ENCODE peak calls at places on chromosomes 6 and 20, in five cellular contexts. W is testis; L is body of pancreas; Z is effector memory CD4-positive, alpha-beta T cell; I is psoas muscle. Q is an unnamed sample.

GRCh38 chr20:44142416-44142815 is 44.6 kb downstream of the JPH2 start:
- DNase-seq in W (no peak), L (no peak), Z (no peak), I (no peak), Q (no peak)

GRCh38 chr6:13288969-13289391 is 39.4 kb downstream of the TBC1D7 start:
- DNase-seq in W (no peak), L (no peak), Z (no peak), I (no peak), Q (no peak)

GRCh38 chr6:127561660-127562059 is 15.3 kb upstream of the C6orf58 start:
- DNase-seq in W (no peak), L (no peak), Z (no peak), I (no peak), Q (no peak)

GRCh38 chr20:48690888-48691287 is 136.9 kb downstream of the PREX1 start:
- DNase-seq in W (peak; percentile 52), L (no peak), Z (no peak), I (no peak), Q (no peak)

GRCh38 chr20:59958123-59958522 is at the start of gene CDH26:
- DNase-seq in W (no peak), L (no peak), Z (no peak), I (no peak), Q (no peak)

GRCh38 chr6:34468378-34468892 is 2.6 kb downstream of the PACSIN1 start:
- DNase-seq in W (no peak), L (no peak), Z (no peak), I (no peak), Q (no peak)

GRCh38 chr20:7180261-7181045 is 413.0 kb downstream of the BMP2 start:
- DNase-seq in W (no peak), L (no peak), Z (no peak), I (no peak), Q (no peak)

GRCh38 chr6:125868996-125869395 is 78.2 kb downstream of the NCOA7 start:
- DNase-seq in W (no peak), L (peak; percentile 64), Z (no peak), I (peak; percentile 61), Q (no peak)

GRCh38 chr6:1230689-1231605 is 81.0 kb upstream of the FOXQ1 start:
- DNase-seq in W (no peak), L (no peak), Z (no peak), I (no peak), Q (no peak)

GRCh38 chr20:45892049-45892816 is 1.1 kb downstream of the CTSA start:
- DNase-seq in W (peak; percentile 58), L (no peak), Z (no peak), I (no peak), Q (no peak)

GRCh38 chr6:70834520-70834919 is 122.3 kb downstream of the B3GAT2 start:
- DNase-seq in W (no peak), L (no peak), Z (no peak), I (no peak), Q (no peak)

GRCh38 chr6:91193446-91193845 is 606.6 kb upstream of the MAP3K7 start:
- DNase-seq in W (no peak), L (no peak), Z (no peak), I (no peak), Q (no peak)

GRCh38 chr6:161057103-161058091 is 65.8 kb downstream of the MAP3K4 start:
- DNase-seq in W (no peak), L (no peak), Z (no peak), I (no peak), Q (no peak)

GRCh38 chr6:509676-510075 is 118.1 kb downstream of the IRF4 start:
- DNase-seq in W (no peak), L (no peak), Z (no peak), I (no peak), Q (no peak)

GRCh38 chr20:32285621-32286334 is 8.3 kb downstream of the KIF3B start:
- DNase-seq in W (no peak), L (no peak), Z (no peak), I (no peak), Q (peak; percentile 38)

GRCh38 chr20:22312744-22313346 is 271.5 kb downstream of the FOXA2 start:
- DNase-seq in W (peak; percentile 58), L (peak; percentile 43), Z (no peak), I (no peak), Q (no peak)

GRCh38 chr6:32785781-32786533 is 22.6 kb upstream of the HLA-DQB2 start:
- DNase-seq in W (peak; percentile 61), L (no peak), Z (no peak), I (no peak), Q (peak; percentile 30)

GRCh38 chr6:132504757-132505156 is 8.2 kb downstream of the STX7 start:
- DNase-seq in W (no peak), L (no peak), Z (no peak), I (no peak), Q (no peak)

GRCh38 chr20:11675920-11676617 is 241.6 kb upstream of the BTBD3 start:
- DNase-seq in W (no peak), L (no peak), Z (no peak), I (no peak), Q (no peak)

GRCh38 chr6:143451531-143451930 is 926 bp downstream of the PEX3 start:
- DNase-seq in W (no peak), L (no peak), Z (no peak), I (no peak), Q (no peak)

DNA sequence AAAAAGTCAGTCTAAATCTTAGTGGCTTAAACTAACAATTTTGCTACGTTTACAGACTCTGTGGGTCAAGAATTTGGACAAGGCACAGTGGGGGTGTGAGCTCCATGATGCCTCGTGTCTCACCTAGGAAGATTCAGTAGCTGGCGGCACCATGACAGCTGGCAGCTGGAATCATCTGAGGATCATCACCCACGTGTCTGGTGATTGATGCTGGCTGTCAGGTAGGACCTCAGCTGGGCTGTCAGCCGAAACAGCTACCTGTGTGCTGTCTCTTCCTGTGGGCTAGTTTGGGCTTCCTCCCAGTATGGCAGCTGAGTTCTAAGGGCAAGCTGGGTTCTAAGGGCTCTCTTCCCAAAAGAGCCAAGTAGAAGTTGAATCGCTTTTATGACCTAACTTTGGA is 26.4 kb upstream of the DLGAP4 start:
- DNase-seq in W (no peak), L (no peak), Z (no peak), I (peak; percentile 9), Q (no peak)
- H3K27me3 ChIP-seq in W (no peaks in the 10 kb centered on the region), L (no peaks in the 10 kb centered on the region), Z (no peaks in the 10 kb centered on the region), I (no peaks in the 10 kb centered on the region), Q (no peaks in the 10 kb centered on the region)

DNA sequence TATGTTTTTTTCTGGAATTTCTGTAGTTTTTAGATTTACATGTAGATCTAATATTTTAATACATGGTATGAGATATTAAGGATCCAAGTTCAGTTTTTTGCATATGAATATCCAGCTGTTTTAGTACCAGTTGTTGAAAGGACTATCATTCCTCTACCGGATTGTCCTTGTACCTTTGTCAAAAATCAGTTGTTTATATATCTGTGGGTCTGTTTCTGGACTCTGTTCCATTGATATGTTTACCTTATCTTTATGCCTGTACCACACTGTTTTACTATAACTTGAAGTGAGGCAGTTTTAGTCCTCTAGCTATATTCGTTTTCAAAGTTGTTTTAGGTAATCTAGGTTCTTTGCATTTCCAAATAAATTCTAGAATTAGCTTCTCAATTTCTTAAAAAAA is 47.7 kb downstream of the CBFA2T2 start:
- DNase-seq in W (no peak), L (no peak), Z (no peak), I (no peak), Q (no peak)
- H3K27me3 ChIP-seq in W (no peaks in the 10 kb centered on the region), L (no peaks in the 10 kb centered on the region), Z (no peaks in the 10 kb centered on the region), I (no peaks in the 10 kb centered on the region), Q (no peaks in the 10 kb centered on the region)

GRCh38 chr6:107740496-107741190 is 83.5 kb downstream of the SCML4 start:
- DNase-seq in W (no peak), L (no peak), Z (no peak), I (no peak), Q (no peak)

GRCh38 chr6:107735906-107736635 is 88.0 kb downstream of the SCML4 start:
- DNase-seq in W (no peak), L (no peak), Z (no peak), I (no peak), Q (peak; percentile 28)

GRCh38 chr6:107737397-107737793 is 86.7 kb downstream of the SCML4 start:
- DNase-seq in W (no peak), L (no peak), Z (no peak), I (no peak), Q (no peak)

GRCh38 chr6:107741191-107741680 is 82.9 kb downstream of the SCML4 start:
- DNase-seq in W (no peak), L (no peak), Z (no peak), I (no peak), Q (no peak)

GRCh38 chr6:107736713-107737396 is 87.3 kb downstream of the SCML4 start:
- DNase-seq in W (no peak), L (no peak), Z (no peak), I (no peak), Q (no peak)
- H3K27me3 ChIP-seq in W (no peaks in the 10 kb centered on the region), L (no peaks in the 10 kb centered on the region), Z (no peaks in the 10 kb centered on the region), I (no peaks in the 10 kb centered on the region), Q (no peaks in the 10 kb centered on the region)

GRCh38 chr20:50996901-50997830 is 25.7 kb downstream of the KCNG1 start:
- DNase-seq in W (no peak), L (no peak), Z (no peak), I (no peak), Q (no peak)
- H3K27me3 ChIP-seq in W (no peaks in the 10 kb centered on the region), L (no peaks in the 10 kb centered on the region), Z (no peaks in the 10 kb centered on the region), I (no peaks in the 10 kb centered on the region), Q (no peaks in the 10 kb centered on the region)

GRCh38 chr6:27088068-27088467 is 159.4 kb upstream of the PRSS16 start:
- DNase-seq in W (no peak), L (no peak), Z (no peak), I (no peak), Q (no peak)
- H3K27me3 ChIP-seq in W (no peaks in the 10 kb centered on the region), L (no peaks in the 10 kb centered on the region), Z (peaks cover 21% of the 10 kb centered on the region), I (peaks cover 11% of the 10 kb centered on the region), Q (peaks cover 22% of the 10 kb centered on the region)

DNA sequence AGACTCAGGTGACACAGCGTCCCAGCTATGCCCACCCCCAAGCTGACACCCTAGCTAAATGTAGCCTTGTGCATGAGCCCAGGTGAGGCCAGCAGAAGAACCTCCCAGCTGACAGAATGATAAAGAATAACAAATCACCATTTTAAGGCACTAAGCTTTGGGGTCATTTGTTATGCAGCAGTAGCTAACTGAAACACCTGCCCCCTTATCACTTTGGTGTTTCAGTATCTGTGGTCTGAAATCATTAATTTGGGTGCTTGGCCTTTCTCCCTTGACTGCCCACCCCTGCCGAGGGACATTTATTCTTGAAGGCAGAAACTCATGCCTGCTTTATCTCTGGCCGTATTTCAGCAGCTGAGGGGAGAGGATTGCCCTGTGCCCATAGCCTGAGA is 30.0 kb downstream of the DACT2 start:
- DNase-seq in W (no peak), L (no peak), Z (no peak), I (no peak), Q (no peak)
- H3K27me3 ChIP-seq in W (no peaks in the 10 kb centered on the region), L (no peaks in the 10 kb centered on the region), Z (no peaks in the 10 kb centered on the region), I (no peaks in the 10 kb centered on the region), Q (no peaks in the 10 kb centered on the region)

GRCh38 chr6:83488861-83489260 is 23.5 kb upstream of the PRSS35 start:
- DNase-seq in W (no peak), L (no peak), Z (no peak), I (no peak), Q (no peak)

GRCh38 chr6:83490177-83490576 is 22.2 kb upstream of the PRSS35 start:
- DNase-seq in W (no peak), L (no peak), Z (no peak), I (no peak), Q (no peak)

GRCh38 chr6:83488448-83488847 is 23.9 kb upstream of the PRSS35 start:
- DNase-seq in W (no peak), L (no peak), Z (no peak), I (no peak), Q (no peak)
- H3K27me3 ChIP-seq in W (no peaks in the 10 kb centered on the region), L (no peaks in the 10 kb centered on the region), Z (no peaks in the 10 kb centered on the region), I (no peaks in the 10 kb centered on the region), Q (no peaks in the 10 kb centered on the region)